ENCODE peak calls at places on chromosomes 16 and 17, in six cellular contexts. R, Q, E, K, B and F are unnamed samples.

GRCh38 chr16:84650062-84650991 is 2.0 kb downstream of the KLHL36 start:
- DNase-seq in E (peak), Q (peak), B (no peak), R (peak), K (no peak), F (no peak)

GRCh38 chr16:71384073-71384724 is 25.7 kb downstream of the CALB2 start:
- DNase-seq in E (no peak), Q (no peak), B (no peak), K (no peak), R (no peak), F (no peak)

GRCh38 chr17:38925263-38925995 is at the start of gene LASP1NB:
- DNase-seq in K (peak), B (no peak), Q (peak), E (peak), R (no peak), F (peak)

GRCh38 chr17:47618416-47618815 is 31.3 kb upstream of the KPNB1 start:
- DNase-seq in R (no peak), B (no peak), K (no peak), Q (no peak), E (no peak), F (peak)

GRCh38 chr16:88357306-88358032 is 25.3 kb upstream of the ZNF469 start:
- DNase-seq in E (no peak), B (no peak), K (no peak), Q (no peak), R (no peak), F (peak)

GRCh38 chr17:6092923-6093468 is 22.8 kb downstream of the WSCD1 start:
- DNase-seq in R (no peak), B (no peak), K (peak), Q (no peak), E (no peak), F (no peak)

GRCh38 chr17:28131592-28131991 is 89.1 kb downstream of the NLK start:
- DNase-seq in K (no peak), Q (peak), R (no peak), E (peak), B (no peak), F (no peak)

GRCh38 chr17:49955157-49955556 is 13.8 kb upstream of the DLX4 start:
- DNase-seq in K (no peak), Q (no peak), R (no peak), E (no peak), B (no peak), F (no peak)

GRCh38 chr17:69525920-69526841 is 111.7 kb downstream of the MAP2K6 start:
- DNase-seq in B (peak), R (peak), Q (peak), E (peak), K (peak), F (peak)

GRCh38 chr16:72468582-72468981 is 296.6 kb upstream of the PMFBP1 start:
- DNase-seq in E (peak), R (no peak), B (no peak), Q (peak), K (no peak), F (no peak)

GRCh38 chr16:25040543-25040942 is 25.4 kb upstream of the ARHGAP17 start:
- DNase-seq in K (no peak), R (no peak), Q (no peak), E (no peak), B (no peak), F (no peak)

GRCh38 chr17:5509482-5509881 is 23.1 kb downstream of the MIS12 start:
- DNase-seq in R (peak), E (peak), K (no peak), Q (peak), B (no peak), F (no peak)

GRCh38 chr17:34009946-34010345 is 245.1 kb upstream of the CCL2 start:
- DNase-seq in Q (no peak), E (no peak), B (no peak), R (no peak), K (no peak), F (no peak)

GRCh38 chr17:74635418-74635817 is 11.9 kb upstream of the CD300E start:
- DNase-seq in B (no peak), E (no peak), R (no peak), K (no peak), Q (no peak), F (peak)

GRCh38 chr16:54493076-54493475 is 206.5 kb upstream of the IRX3 start:
- DNase-seq in K (no peak), B (no peak), E (peak), R (no peak), Q (no peak), F (no peak)

GRCh38 chr16:81517630-81518438 is 73.2 kb downstream of the CMIP start:
- DNase-seq in K (peak), R (no peak), E (peak), B (no peak), Q (no peak), F (no peak)

GRCh38 chr16:27767971-27768591 is 218.1 kb downstream of the KATNIP start:
- DNase-seq in Q (no peak), E (no peak), R (no peak), B (no peak), K (no peak), F (no peak)

GRCh38 chr17:82275326-82275725 is 1.8 kb upstream of the CSNK1D start:
- DNase-seq in B (no peak), E (no peak), K (no peak), Q (no peak), R (no peak), F (no peak)

GRCh38 chr16:47142469-47143328 is 1.0 kb downstream of the NETO2 start:
- DNase-seq in E (peak), Q (peak), B (no peak), K (no peak), R (no peak), F (peak)

GRCh38 chr17:59494757-59495368 is 70.5 kb upstream of the DHX40 start:
- DNase-seq in B (no peak), Q (no peak), E (no peak), R (no peak), K (no peak), F (no peak)

GRCh38 chr17:51200295-51200694 is 34.1 kb downstream of the NME2 start:
- DNase-seq in R (no peak), Q (no peak), E (no peak), K (no peak), B (no peak), F (no peak)

GRCh38 chr16:3532741-3533140 is 31.9 kb downstream of the CLUAP1 start:
- DNase-seq in B (no peak), K (no peak), E (no peak), R (no peak), Q (no peak), F (no peak)

GRCh38 chr16:3534126-3534525 is 33.3 kb downstream of the CLUAP1 start:
- DNase-seq in Q (no peak), E (no peak), R (no peak), K (no peak), B (no peak), F (no peak)

GRCh38 chr16:3536851-3537250 is 36.0 kb downstream of the CLUAP1 start:
- DNase-seq in E (peak), B (no peak), R (no peak), K (peak), Q (no peak), F (no peak)

GRCh38 chr16:3538222-3538621 is 37.4 kb downstream of the CLUAP1 start:
- DNase-seq in B (no peak), K (no peak), Q (no peak), E (no peak), R (no peak), F (no peak)

GRCh38 chr16:3536271-3536671 is 35.5 kb downstream of the CLUAP1 start:
- DNase-seq in E (peak), Q (peak), K (no peak), B (no peak), R (peak), F (no peak)
- H3K4me3 ChIP-seq in E (no peak), Q (no peak), K (no peak), B (no peak), R (no peak), F (no peak)

GRCh38 chr17:32820440-32820839 is 56.5 kb downstream of the MYO1D start:
- DNase-seq in K (no peak), R (no peak), E (no peak), B (no peak), Q (no peak), F (no peak)

GRCh38 chr17:32826076-32826475 is 50.8 kb downstream of the MYO1D start:
- DNase-seq in K (no peak), E (no peak), R (no peak), Q (no peak), B (no peak), F (no peak)

GRCh38 chr17:32819787-32820186 is 57.1 kb downstream of the MYO1D start:
- DNase-seq in Q (no peak), E (no peak), R (no peak), B (no peak), K (no peak), F (no peak)

GRCh38 chr17:32824334-32824733 is 52.6 kb downstream of the MYO1D start:
- DNase-seq in Q (no peak), R (no peak), K (no peak), B (no peak), E (no peak), F (no peak)

DNA sequence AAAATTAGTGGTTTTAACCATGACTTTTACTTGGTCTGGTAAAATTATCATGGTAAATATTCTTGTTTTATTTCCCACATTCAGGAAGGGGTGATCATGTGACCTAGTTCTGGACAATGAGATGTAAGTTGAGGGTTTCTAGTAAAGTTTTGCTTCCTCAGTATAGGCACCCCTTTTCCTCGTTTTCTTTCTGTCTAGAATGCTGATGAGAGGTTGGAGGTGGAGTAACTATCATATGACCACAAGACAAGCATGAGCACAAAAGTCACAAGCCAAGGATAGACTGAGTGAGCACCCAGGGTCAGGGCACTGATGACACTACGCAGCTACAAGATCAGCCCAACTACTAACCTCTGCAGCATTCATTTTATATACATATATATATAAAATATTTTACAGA is 53.9 kb downstream of the MYO1D start:
- DNase-seq in E (no peak), R (no peak), K (no peak), Q (peak), B (no peak), F (peak)
- H3K4me3 ChIP-seq in E (no peak), R (no peak), K (peak), Q (peak), B (no peak), F (peak)

GRCh38 chr17:45013021-45013997 is 38.1 kb downstream of the DCAKD start:
- DNase-seq in B (no peak), R (no peak), Q (no peak), K (no peak), E (peak), F (peak)
- H3K4me3 ChIP-seq in B (no peak), R (no peak), Q (no peak), K (no peak), E (no peak), F (no peak)

GRCh38 chr16:20409398-20410152 is at the start of gene ACSM5:
- DNase-seq in E (no peak), K (peak), R (no peak), B (peak), Q (no peak), F (peak)
- H3K4me3 ChIP-seq in E (no peak), K (peak), R (no peak), B (no peak), Q (no peak), F (no peak)

DNA sequence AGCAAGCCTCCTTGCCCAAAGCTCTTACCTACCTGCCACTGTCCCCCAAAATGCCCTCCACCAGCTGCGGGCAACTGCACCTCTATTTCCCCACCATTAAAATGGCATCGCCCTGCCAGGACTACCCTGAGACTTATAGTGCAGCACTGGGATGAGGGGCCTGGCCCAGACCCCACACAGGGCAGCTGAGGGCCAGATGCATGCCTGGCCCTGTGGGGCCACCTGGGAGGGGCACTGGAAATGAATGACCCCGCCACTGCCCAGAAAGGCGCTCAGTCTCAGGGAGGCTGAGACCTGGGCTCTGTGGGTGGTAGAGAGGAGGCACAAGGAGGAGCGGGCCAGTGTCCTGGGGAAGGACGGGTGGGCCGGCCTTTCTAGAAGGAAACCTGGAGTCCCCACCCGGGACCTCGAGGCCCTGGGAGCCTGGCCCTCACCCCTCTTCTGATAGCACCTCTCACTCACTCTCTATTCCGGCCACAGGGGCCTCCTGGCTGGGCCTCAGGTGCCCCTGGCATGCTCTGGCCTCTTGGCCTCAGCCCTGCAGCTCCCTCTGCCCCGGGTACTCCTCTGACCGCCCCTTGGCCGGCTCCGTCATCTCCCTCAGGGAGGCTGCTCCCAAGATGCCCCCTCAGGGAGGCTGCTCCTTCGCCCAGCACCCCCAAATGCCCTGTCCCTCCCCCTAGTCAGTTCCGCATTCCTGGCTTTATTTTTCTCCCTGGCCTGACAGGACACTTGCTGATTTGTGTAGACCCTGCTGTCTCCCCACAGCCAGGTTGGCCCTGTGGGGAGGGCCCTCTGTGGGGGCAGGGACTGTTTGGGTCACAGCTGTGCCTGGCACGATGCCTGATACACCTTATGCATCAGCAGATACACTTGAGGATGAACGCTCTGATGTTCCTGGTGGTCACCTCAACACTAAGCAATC is 27.1 kb downstream of the KATNB1 start:
- DNase-seq in Q (no peak), R (no peak), K (no peak), B (no peak), E (no peak), F (no peak)
- H3K4me3 ChIP-seq in Q (no peak), R (no peak), K (no peak), B (no peak), E (no peak), F (no peak)

GRCh38 chr17:63446218-63446980 is at the start of gene CYB561:
- DNase-seq in B (peak), R (no peak), K (peak), E (peak), Q (no peak), F (peak)

GRCh38 chr17:63446981-63447687 is 1.0 kb upstream of the CYB561 start:
- DNase-seq in E (peak), B (peak), R (no peak), K (no peak), Q (no peak), F (peak)

GRCh38 chr17:63448655-63449054 is 2.5 kb upstream of the CYB561 start:
- DNase-seq in K (no peak), B (no peak), R (no peak), Q (no peak), E (no peak), F (peak)

GRCh38 chr17:63445571-63446217 is 412 bp downstream of the CYB561 start:
- DNase-seq in E (peak), B (no peak), Q (no peak), K (no peak), R (no peak), F (peak)

DNA sequence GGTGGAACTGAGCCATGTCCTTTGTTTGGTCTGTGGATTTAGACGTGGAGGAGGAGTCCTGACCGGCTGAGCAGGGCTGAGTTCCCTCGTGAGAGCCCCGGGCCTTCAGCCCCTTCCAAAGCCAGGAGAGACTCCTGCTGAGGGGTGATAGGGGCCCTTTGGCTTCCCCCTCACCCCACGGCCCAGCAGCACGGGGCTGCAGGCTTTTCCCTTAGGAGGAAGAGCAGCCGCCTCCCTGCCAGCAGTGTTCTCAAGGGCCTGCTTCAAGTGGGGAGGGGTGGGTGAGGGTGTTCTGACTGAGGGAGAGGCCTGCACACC is 1.5 kb upstream of the CYB561 start:
- DNase-seq in K (no peak), R (no peak), Q (no peak), B (no peak), E (peak), F (peak)
- H3K4me3 ChIP-seq in K (no peak), R (no peak), Q (no peak), B (no peak), E (no peak), F (no peak)

GRCh38 chr17:41419712-41420111 is 4.7 kb downstream of the KRT37 start:
- DNase-seq in B (no peak), Q (no peak), K (no peak), E (no peak), R (no peak), F (no peak)
- H3K4me3 ChIP-seq in B (no peak), Q (no peak), K (no peak), E (no peak), R (no peak), F (no peak)

GRCh38 chr17:78667741-78668640 is 90.8 kb upstream of the DNAH17 start:
- DNase-seq in R (no peak), E (no peak), B (no peak), Q (no peak), K (no peak), F (no peak)

GRCh38 chr17:78664476-78665384 is 87.5 kb upstream of the DNAH17 start:
- DNase-seq in E (no peak), Q (no peak), K (no peak), R (no peak), B (no peak), F (no peak)

GRCh38 chr17:78667091-78667490 is 89.9 kb upstream of the DNAH17 start:
- DNase-seq in R (no peak), B (no peak), K (no peak), E (no peak), Q (no peak), F (no peak)

GRCh38 chr17:78665952-78666920 is 89.0 kb upstream of the DNAH17 start:
- DNase-seq in B (peak), R (no peak), K (no peak), E (no peak), Q (no peak), F (no peak)

DNA sequence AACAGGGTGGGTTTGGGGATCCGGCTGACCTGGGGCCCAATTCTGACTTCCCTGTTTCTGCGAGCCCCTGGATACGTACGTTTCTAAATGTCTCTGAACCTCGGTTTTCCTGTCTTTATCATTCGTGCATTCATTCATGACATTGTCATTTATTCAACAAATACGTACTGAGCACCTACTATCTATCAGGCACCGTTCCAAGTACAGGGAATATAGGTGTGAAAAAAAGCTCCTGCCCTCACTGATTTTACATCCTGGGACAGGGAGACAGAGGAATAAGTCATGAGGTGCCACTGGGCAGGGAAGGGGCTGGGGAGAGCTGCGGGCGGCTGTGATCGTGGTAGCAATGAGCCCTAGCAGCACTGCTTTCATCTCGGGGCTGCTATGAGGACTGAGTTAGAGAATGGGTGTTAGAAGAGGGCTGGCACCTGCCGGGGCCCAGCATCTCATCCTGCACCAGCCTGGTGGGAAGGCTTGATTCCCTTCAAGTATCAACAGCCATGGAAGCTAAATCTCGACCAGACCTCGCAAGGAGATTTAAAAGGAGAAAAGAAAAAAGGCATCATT is 88.3 kb upstream of the DNAH17 start:
- DNase-seq in K (no peak), B (no peak), R (no peak), Q (no peak), E (no peak), F (no peak)
- H3K4me3 ChIP-seq in K (no peak), B (no peak), R (no peak), Q (no peak), E (no peak), F (no peak)